ENCODE peak calls at places on chromosomes 6 and 20, in four cellular contexts. One of them, this sample, is unnamed.

GRCh38 chr20:53647286-53647821 is 53.7 kb upstream of the ZNF217 start:
- DNase-seq in stimulated activated CD8-positive, alpha-beta memory T cell treated with anti-CD3 and anti-CD28 coated beads, Interleukin-7, amount 100 ng/mL, for 24 hours: no peak
- DNase-seq in SW480: no peak
- DNase-seq in activated T-helper 1 cell treated with Interleukin-2 at 50 U/mL for 16 hours: no peak
- DNase-seq in this sample: no peak

GRCh38 chr6:56756219-56756789 is 113.6 kb upstream of the DST start:
- DNase-seq in activated T-helper 1 cell treated with Interleukin-2 at 50 U/mL for 16 hours: no peak
- DNase-seq in stimulated activated CD8-positive, alpha-beta memory T cell treated with anti-CD3 and anti-CD28 coated beads, Interleukin-7, amount 100 ng/mL, for 24 hours: no peak
- DNase-seq in SW480: no peak
- DNase-seq in this sample: no peak

GRCh38 chr6:144343736-144344428 is 58.7 kb downstream of the UTRN start:
- DNase-seq in activated T-helper 1 cell treated with Interleukin-2 at 50 U/mL for 16 hours: no peak
- DNase-seq in SW480: peak
- DNase-seq in stimulated activated CD8-positive, alpha-beta memory T cell treated with anti-CD3 and anti-CD28 coated beads, Interleukin-7, amount 100 ng/mL, for 24 hours: no peak
- DNase-seq in this sample: peak

GRCh38 chr6:4581468-4582420 is 194.5 kb upstream of the CDYL start:
- DNase-seq in SW480: peak
- DNase-seq in stimulated activated CD8-positive, alpha-beta memory T cell treated with anti-CD3 and anti-CD28 coated beads, Interleukin-7, amount 100 ng/mL, for 24 hours: no peak
- DNase-seq in activated T-helper 1 cell treated with Interleukin-2 at 50 U/mL for 16 hours: no peak
- DNase-seq in this sample: peak

GRCh38 chr20:47400685-47401084 is 44.2 kb upstream of the ZMYND8 start:
- DNase-seq in activated T-helper 1 cell treated with Interleukin-2 at 50 U/mL for 16 hours: no peak
- DNase-seq in SW480: peak
- DNase-seq in stimulated activated CD8-positive, alpha-beta memory T cell treated with anti-CD3 and anti-CD28 coated beads, Interleukin-7, amount 100 ng/mL, for 24 hours: no peak
- DNase-seq in this sample: no peak

GRCh38 chr6:27892596-27893058 is 19.6 kb downstream of the OR2B2 start:
- DNase-seq in activated T-helper 1 cell treated with Interleukin-2 at 50 U/mL for 16 hours: no peak
- DNase-seq in stimulated activated CD8-positive, alpha-beta memory T cell treated with anti-CD3 and anti-CD28 coated beads, Interleukin-7, amount 100 ng/mL, for 24 hours: no peak
- DNase-seq in SW480: peak
- DNase-seq in this sample: no peak

GRCh38 chr6:144150673-144151009 is 324 bp downstream of the STX11 start:
- DNase-seq in activated T-helper 1 cell treated with Interleukin-2 at 50 U/mL for 16 hours: no peak
- DNase-seq in SW480: peak
- DNase-seq in stimulated activated CD8-positive, alpha-beta memory T cell treated with anti-CD3 and anti-CD28 coated beads, Interleukin-7, amount 100 ng/mL, for 24 hours: peak
- DNase-seq in this sample: peak

GRCh38 chr6:136822051-136822378 is 377 bp upstream of the PEX7 start:
- DNase-seq in SW480: no peak
- DNase-seq in stimulated activated CD8-positive, alpha-beta memory T cell treated with anti-CD3 and anti-CD28 coated beads, Interleukin-7, amount 100 ng/mL, for 24 hours: no peak
- DNase-seq in activated T-helper 1 cell treated with Interleukin-2 at 50 U/mL for 16 hours: no peak
- DNase-seq in this sample: peak

GRCh38 chr6:159929819-159930218 is 39.0 kb downstream of the MAS1 start:
- DNase-seq in SW480: peak
- DNase-seq in stimulated activated CD8-positive, alpha-beta memory T cell treated with anti-CD3 and anti-CD28 coated beads, Interleukin-7, amount 100 ng/mL, for 24 hours: no peak
- DNase-seq in activated T-helper 1 cell treated with Interleukin-2 at 50 U/mL for 16 hours: peak
- DNase-seq in this sample: peak

GRCh38 chr20:41287327-41287726 is 30.2 kb downstream of the ZHX3 start:
- DNase-seq in SW480: no peak
- DNase-seq in stimulated activated CD8-positive, alpha-beta memory T cell treated with anti-CD3 and anti-CD28 coated beads, Interleukin-7, amount 100 ng/mL, for 24 hours: no peak
- DNase-seq in activated T-helper 1 cell treated with Interleukin-2 at 50 U/mL for 16 hours: no peak
- DNase-seq in this sample: no peak

GRCh38 chr20:3783068-3783489 is 1.8 kb upstream of the SPEF1 start:
- DNase-seq in stimulated activated CD8-positive, alpha-beta memory T cell treated with anti-CD3 and anti-CD28 coated beads, Interleukin-7, amount 100 ng/mL, for 24 hours: no peak
- DNase-seq in activated T-helper 1 cell treated with Interleukin-2 at 50 U/mL for 16 hours: no peak
- DNase-seq in SW480: no peak
- DNase-seq in this sample: no peak

GRCh38 chr6:153104220-153104619 is 26.9 kb downstream of the RGS17 start:
- DNase-seq in stimulated activated CD8-positive, alpha-beta memory T cell treated with anti-CD3 and anti-CD28 coated beads, Interleukin-7, amount 100 ng/mL, for 24 hours: no peak
- DNase-seq in SW480: no peak
- DNase-seq in activated T-helper 1 cell treated with Interleukin-2 at 50 U/mL for 16 hours: no peak
- DNase-seq in this sample: no peak

GRCh38 chr20:44001667-44002596 is 87.3 kb downstream of the TOX2 start:
- DNase-seq in stimulated activated CD8-positive, alpha-beta memory T cell treated with anti-CD3 and anti-CD28 coated beads, Interleukin-7, amount 100 ng/mL, for 24 hours: no peak
- DNase-seq in SW480: no peak
- DNase-seq in activated T-helper 1 cell treated with Interleukin-2 at 50 U/mL for 16 hours: no peak
- DNase-seq in this sample: no peak

GRCh38 chr6:148835920-148836441 is 89.2 kb downstream of the UST start:
- DNase-seq in stimulated activated CD8-positive, alpha-beta memory T cell treated with anti-CD3 and anti-CD28 coated beads, Interleukin-7, amount 100 ng/mL, for 24 hours: no peak
- DNase-seq in activated T-helper 1 cell treated with Interleukin-2 at 50 U/mL for 16 hours: no peak
- DNase-seq in SW480: no peak
- DNase-seq in this sample: no peak

GRCh38 chr6:38225766-38226165 is 406.2 kb downstream of the ZFAND3 start:
- DNase-seq in stimulated activated CD8-positive, alpha-beta memory T cell treated with anti-CD3 and anti-CD28 coated beads, Interleukin-7, amount 100 ng/mL, for 24 hours: no peak
- DNase-seq in activated T-helper 1 cell treated with Interleukin-2 at 50 U/mL for 16 hours: no peak
- DNase-seq in SW480: no peak
- DNase-seq in this sample: no peak

GRCh38 chr6:18139935-18140621 is 14.8 kb downstream of the TPMT start:
- DNase-seq in stimulated activated CD8-positive, alpha-beta memory T cell treated with anti-CD3 and anti-CD28 coated beads, Interleukin-7, amount 100 ng/mL, for 24 hours: no peak
- DNase-seq in activated T-helper 1 cell treated with Interleukin-2 at 50 U/mL for 16 hours: no peak
- DNase-seq in SW480: no peak
- DNase-seq in this sample: no peak

GRCh38 chr20:30168025-30168799 is 1089.3 kb upstream of the DEFB115 start:
- DNase-seq in SW480: no peak
- DNase-seq in activated T-helper 1 cell treated with Interleukin-2 at 50 U/mL for 16 hours: no peak
- DNase-seq in stimulated activated CD8-positive, alpha-beta memory T cell treated with anti-CD3 and anti-CD28 coated beads, Interleukin-7, amount 100 ng/mL, for 24 hours: no peak
- DNase-seq in this sample: no peak

GRCh38 chr6:65545920-65546319 is 161.1 kb downstream of the EYS start:
- DNase-seq in SW480: no peak
- DNase-seq in activated T-helper 1 cell treated with Interleukin-2 at 50 U/mL for 16 hours: no peak
- DNase-seq in stimulated activated CD8-positive, alpha-beta memory T cell treated with anti-CD3 and anti-CD28 coated beads, Interleukin-7, amount 100 ng/mL, for 24 hours: no peak
- DNase-seq in this sample: no peak

GRCh38 chr6:97294451-97294850 is 11.4 kb upstream of the MMS22L start:
- DNase-seq in activated T-helper 1 cell treated with Interleukin-2 at 50 U/mL for 16 hours: no peak
- DNase-seq in SW480: no peak
- DNase-seq in stimulated activated CD8-positive, alpha-beta memory T cell treated with anti-CD3 and anti-CD28 coated beads, Interleukin-7, amount 100 ng/mL, for 24 hours: no peak
- DNase-seq in this sample: no peak

GRCh38 chr6:113953346-113953745 is 17.6 kb downstream of the HDAC2 start:
- DNase-seq in SW480: no peak
- DNase-seq in activated T-helper 1 cell treated with Interleukin-2 at 50 U/mL for 16 hours: no peak
- DNase-seq in stimulated activated CD8-positive, alpha-beta memory T cell treated with anti-CD3 and anti-CD28 coated beads, Interleukin-7, amount 100 ng/mL, for 24 hours: no peak
- DNase-seq in this sample: no peak

GRCh38 chr6:111842891-111843290 is 30.4 kb downstream of the FYN start:
- DNase-seq in stimulated activated CD8-positive, alpha-beta memory T cell treated with anti-CD3 and anti-CD28 coated beads, Interleukin-7, amount 100 ng/mL, for 24 hours: no peak
- DNase-seq in SW480: peak
- DNase-seq in activated T-helper 1 cell treated with Interleukin-2 at 50 U/mL for 16 hours: no peak
- DNase-seq in this sample: no peak

GRCh38 chr6:11434565-11435326 is 102.8 kb upstream of the TMEM170B start:
- DNase-seq in stimulated activated CD8-positive, alpha-beta memory T cell treated with anti-CD3 and anti-CD28 coated beads, Interleukin-7, amount 100 ng/mL, for 24 hours: no peak
- DNase-seq in activated T-helper 1 cell treated with Interleukin-2 at 50 U/mL for 16 hours: no peak
- DNase-seq in SW480: no peak
- DNase-seq in this sample: no peak

GRCh38 chr6:24918641-24919403 is 16.9 kb downstream of the RIPOR2 start:
- DNase-seq in activated T-helper 1 cell treated with Interleukin-2 at 50 U/mL for 16 hours: no peak
- DNase-seq in stimulated activated CD8-positive, alpha-beta memory T cell treated with anti-CD3 and anti-CD28 coated beads, Interleukin-7, amount 100 ng/mL, for 24 hours: no peak
- DNase-seq in SW480: no peak
- DNase-seq in this sample: no peak

GRCh38 chr20:11451793-11452291 is 465.9 kb upstream of the BTBD3 start:
- DNase-seq in SW480: peak
- DNase-seq in stimulated activated CD8-positive, alpha-beta memory T cell treated with anti-CD3 and anti-CD28 coated beads, Interleukin-7, amount 100 ng/mL, for 24 hours: no peak
- DNase-seq in activated T-helper 1 cell treated with Interleukin-2 at 50 U/mL for 16 hours: no peak
- DNase-seq in this sample: no peak

GRCh38 chr6:51129043-51129442 is 310.4 kb downstream of the TFAP2B start:
- DNase-seq in stimulated activated CD8-positive, alpha-beta memory T cell treated with anti-CD3 and anti-CD28 coated beads, Interleukin-7, amount 100 ng/mL, for 24 hours: no peak
- DNase-seq in SW480: no peak
- DNase-seq in activated T-helper 1 cell treated with Interleukin-2 at 50 U/mL for 16 hours: no peak
- DNase-seq in this sample: no peak

GRCh38 chr6:142478117-142478516 is 176.3 kb downstream of the ADGRG6 start:
- DNase-seq in activated T-helper 1 cell treated with Interleukin-2 at 50 U/mL for 16 hours: no peak
- DNase-seq in stimulated activated CD8-positive, alpha-beta memory T cell treated with anti-CD3 and anti-CD28 coated beads, Interleukin-7, amount 100 ng/mL, for 24 hours: no peak
- DNase-seq in SW480: peak
- DNase-seq in this sample: peak

GRCh38 chr6:97141756-97142155 is 141.3 kb downstream of the MMS22L start:
- DNase-seq in SW480: no peak
- DNase-seq in activated T-helper 1 cell treated with Interleukin-2 at 50 U/mL for 16 hours: no peak
- DNase-seq in stimulated activated CD8-positive, alpha-beta memory T cell treated with anti-CD3 and anti-CD28 coated beads, Interleukin-7, amount 100 ng/mL, for 24 hours: no peak
- DNase-seq in this sample: no peak

GRCh38 chr20:13492001-13492480 is 146.7 kb downstream of the TASP1 start:
- DNase-seq in activated T-helper 1 cell treated with Interleukin-2 at 50 U/mL for 16 hours: no peak
- DNase-seq in SW480: no peak
- DNase-seq in stimulated activated CD8-positive, alpha-beta memory T cell treated with anti-CD3 and anti-CD28 coated beads, Interleukin-7, amount 100 ng/mL, for 24 hours: no peak
- DNase-seq in this sample: no peak

GRCh38 chr20:34713194-34713943 is 9.2 kb downstream of the TP53INP2 start:
- DNase-seq in SW480: peak
- DNase-seq in stimulated activated CD8-positive, alpha-beta memory T cell treated with anti-CD3 and anti-CD28 coated beads, Interleukin-7, amount 100 ng/mL, for 24 hours: no peak
- DNase-seq in activated T-helper 1 cell treated with Interleukin-2 at 50 U/mL for 16 hours: no peak
- DNase-seq in this sample: peak

GRCh38 chr6:149135809-149136208 is 181.7 kb upstream of the TAB2 start:
- DNase-seq in SW480: no peak
- DNase-seq in activated T-helper 1 cell treated with Interleukin-2 at 50 U/mL for 16 hours: no peak
- DNase-seq in stimulated activated CD8-positive, alpha-beta memory T cell treated with anti-CD3 and anti-CD28 coated beads, Interleukin-7, amount 100 ng/mL, for 24 hours: no peak
- DNase-seq in this sample: no peak

GRCh38 chr6:119552016-119552415 is 202.5 kb upstream of the MAN1A1 start:
- DNase-seq in stimulated activated CD8-positive, alpha-beta memory T cell treated with anti-CD3 and anti-CD28 coated beads, Interleukin-7, amount 100 ng/mL, for 24 hours: no peak
- DNase-seq in activated T-helper 1 cell treated with Interleukin-2 at 50 U/mL for 16 hours: no peak
- DNase-seq in SW480: no peak
- DNase-seq in this sample: no peak

GRCh38 chr20:9149796-9150195 is 80.9 kb downstream of the PLCB4 start:
- DNase-seq in stimulated activated CD8-positive, alpha-beta memory T cell treated with anti-CD3 and anti-CD28 coated beads, Interleukin-7, amount 100 ng/mL, for 24 hours: no peak
- DNase-seq in SW480: no peak
- DNase-seq in activated T-helper 1 cell treated with Interleukin-2 at 50 U/mL for 16 hours: no peak
- DNase-seq in this sample: no peak

This sample was measured in dermis blood vessel endothelial cell.